ENCODE peak calls at places on chromosomes 1 and 21, in seven cellular contexts. F is stimulated activated CD8-positive, alpha-beta memory T cell treated with anti-CD3 and anti-CD28 coated beads, Interleukin-7, amount 100 ng/mL, for 24 hours; I is right lobe of liver; X is GM20000; L is mucosa of descending colon; D is right atrium auricular region; C is NCI-H446. Y is an unnamed sample.

GRCh38 chr1:245079021-245079609 is 75.7 kb upstream of the KIF26B start:
- DNase-seq in C (peak; percentile 51), D (no peak), I (no peak), L (peak; percentile 44), X (no peak), F (no peak), Y (no peak)

GRCh38 chr21:33059319-33059894 is 10.5 kb upstream of the OLIG1 start:
- DNase-seq in I (peak; percentile 71), C (no peak), X (no peak), D (no peak), F (no peak), L (peak; percentile 9), Y (no peak)

GRCh38 chr1:63671514-63671913 is 78.3 kb downstream of the PGM1 start:
- DNase-seq in I (no peak), L (no peak), F (no peak), D (no peak), X (no peak), C (peak; percentile 10), Y (no peak)

GRCh38 chr1:64161347-64162080 is 41.9 kb upstream of the UBE2U start:
- DNase-seq in C (no peak), X (no peak), D (no peak), I (no peak), L (no peak), F (no peak), Y (no peak)

GRCh38 chr21:46117586-46118304 is 19.8 kb downstream of the COL6A2 start:
- DNase-seq in F (no peak), I (peak; percentile 57), L (no peak), X (no peak), C (no peak), D (no peak), Y (peak; percentile 45)

GRCh38 chr1:62082456-62083363 is 111.9 kb upstream of the L1TD1 start:
- DNase-seq in F (peak; percentile 1), L (peak; percentile 58), X (peak; percentile 51), C (peak; percentile 47), I (no peak), D (no peak), Y (no peak)

GRCh38 chr1:10904396-10905358 is 107.8 kb upstream of the TARDBP start:
- DNase-seq in X (no peak), D (no peak), C (no peak), I (peak; percentile 43), L (no peak), F (no peak), Y (no peak)

GRCh38 chr1:71045463-71046028 is 2.1 kb downstream of the PTGER3 start:
- DNase-seq in L (no peak), D (no peak), F (no peak), C (no peak), I (no peak), X (no peak), Y (no peak)

GRCh38 chr1:107965112-107965991 is at the start of gene VAV3:
- DNase-seq in I (peak; percentile 82), X (peak; percentile 72), F (peak; percentile 43), D (peak; percentile 86), L (peak; percentile 55), C (peak; percentile 91), Y (peak; percentile 11)

GRCh38 chr21:39911286-39911685 is 44.0 kb downstream of the PCP4 start:
- DNase-seq in X (no peak), C (no peak), L (no peak), I (no peak), F (no peak), D (no peak), Y (no peak)

GRCh38 chr1:207279683-207280082 is 41.8 kb upstream of the CD55 start:
- DNase-seq in F (no peak), X (no peak), D (no peak), L (no peak), I (no peak), C (no peak), Y (no peak)

GRCh38 chr21:42360317-42360716 is 6.0 kb downstream of the TFF1 start:
- DNase-seq in I (peak; percentile 13), F (no peak), X (no peak), C (no peak), D (no peak), L (no peak), Y (no peak)

GRCh38 chr21:10464975-10465374 is 56.4 kb upstream of the TPTE start:
- DNase-seq in F (no peak), I (no peak), X (no peak), C (no peak), D (no peak), L (no peak), Y (no peak)

GRCh38 chr1:109643385-109644230 is 12.3 kb upstream of the GSTM4 start:
- DNase-seq in L (peak; percentile 94), C (peak; percentile 74), X (peak; percentile 83), F (peak; percentile 88), I (peak; percentile 88), D (peak; percentile 82), Y (peak; percentile 85)

GRCh38 chr1:219296430-219296850 is 122.8 kb downstream of the LYPLAL1 start:
- DNase-seq in L (no peak), C (no peak), X (no peak), I (no peak), F (no peak), D (no peak), Y (no peak)

GRCh38 chr1:218679988-218680743 is 335.0 kb downstream of the TGFB2 start:
- DNase-seq in L (no peak), F (no peak), D (no peak), X (no peak), I (no peak), C (no peak), Y (no peak)

GRCh38 chr1:47711211-47711847 is 273.5 kb downstream of the FOXD2 start:
- DNase-seq in X (no peak), I (no peak), F (no peak), D (no peak), L (no peak), C (no peak), Y (no peak)

GRCh38 chr1:185808675-185809074 is 74.5 kb downstream of the HMCN1 start:
- DNase-seq in F (no peak), I (no peak), X (no peak), D (no peak), L (no peak), C (no peak), Y (no peak)

GRCh38 chr1:47699492-47700220 is 261.8 kb downstream of the FOXD2 start:
- DNase-seq in C (no peak), X (no peak), F (no peak), L (no peak), D (no peak), I (no peak), Y (no peak)

GRCh38 chr21:24894324-24894723 is 713.0 kb downstream of the MRPL39 start:
- DNase-seq in L (no peak), X (no peak), F (no peak), D (no peak), C (no peak), I (no peak), Y (no peak)

GRCh38 chr1:29196863-29197589 is 15.3 kb upstream of the SRSF4 start:
- DNase-seq in C (no peak), X (no peak), D (no peak), I (no peak), L (no peak), F (no peak), Y (no peak)

GRCh38 chr1:212980123-212980800 is 29.9 kb downstream of the VASH2 start:
- DNase-seq in L (no peak), X (peak; percentile 20), I (no peak), F (no peak), D (peak; percentile 42), C (no peak), Y (no peak)

GRCh38 chr1:2208309-2209239 is 14.0 kb upstream of the FAAP20 start:
- DNase-seq in I (peak; percentile 92), L (peak; percentile 53), C (peak; percentile 43), X (no peak), F (no peak), D (peak; percentile 89), Y (peak; percentile 80)

GRCh38 chr1:227576152-227576551 is 12.8 kb downstream of the ZNF678 start:
- DNase-seq in L (no peak), D (no peak), X (no peak), F (no peak), C (no peak), I (no peak), Y (no peak)

GRCh38 chr1:247474367-247474766 is 16.5 kb upstream of the OR2B11 start:
- DNase-seq in I (no peak), L (no peak), D (no peak), C (no peak), F (no peak), X (no peak), Y (no peak)

GRCh38 chr1:21764615-21765423 is 18.1 kb downstream of the USP48 start:
- DNase-seq in D (peak; percentile 70), L (no peak), X (no peak), I (no peak), F (no peak), C (peak; percentile 77), Y (peak; percentile 47)

GRCh38 chr1:30822966-30823581 is 65.5 kb upstream of the LAPTM5 start:
- DNase-seq in D (no peak), F (no peak), C (peak; percentile 37), L (no peak), I (no peak), X (no peak), Y (no peak)

GRCh38 chr1:183911285-183911684 is 106.4 kb downstream of the RGL1 start:
- DNase-seq in C (no peak), I (no peak), D (no peak), F (no peak), X (peak; percentile 69), L (peak; percentile 40), Y (no peak)

GRCh38 chr1:89910780-89911179 is 84.1 kb upstream of the ZNF326 start:
- DNase-seq in C (no peak), L (no peak), D (no peak), F (no peak), I (no peak), X (no peak), Y (no peak)

Y was measured in pancreas.